ENCODE peak calls at places on chromosomes 7 and 10, in eight cellular contexts. One of them, this sample, is unnamed.

GRCh38 chr7:30135551-30136271 is 925 bp downstream of the MTURN start:
- DNase-seq in fibroblast of lung: peak; percentile 76
- DNase-seq in upper lobe of left lung: peak; percentile 69
- DNase-seq in ovary: peak; percentile 80
- DNase-seq in IMR-90: peak; percentile 62
- DNase-seq in right cardiac atrium: peak; percentile 87
- DNase-seq in uterus: peak; percentile 58
- DNase-seq in GM23338: peak; percentile 58
- DNase-seq in this sample: peak; percentile 67

GRCh38 chr7:132655071-132655761 is 78.9 kb upstream of the PLXNA4 start:
- DNase-seq in uterus: peak; percentile 21
- DNase-seq in upper lobe of left lung: peak; percentile 56
- DNase-seq in IMR-90: no peak
- DNase-seq in fibroblast of lung: peak; percentile 5
- DNase-seq in ovary: no peak
- DNase-seq in right cardiac atrium: peak; percentile 67
- DNase-seq in GM23338: peak; percentile 62
- DNase-seq in this sample: no peak

GRCh38 chr7:129664029-129665012 is 52.8 kb downstream of the NRF1 start:
- DNase-seq in right cardiac atrium: no peak
- DNase-seq in ovary: no peak
- DNase-seq in upper lobe of left lung: no peak
- DNase-seq in uterus: no peak
- DNase-seq in fibroblast of lung: peak; percentile 84
- DNase-seq in GM23338: peak; percentile 66
- DNase-seq in IMR-90: peak; percentile 83
- DNase-seq in this sample: peak; percentile 58

GRCh38 chr10:133336131-133337078 is at the start of gene CALY:
- DNase-seq in fibroblast of lung: no peak
- DNase-seq in GM23338: peak; percentile 82
- DNase-seq in IMR-90: no peak
- DNase-seq in uterus: no peak
- DNase-seq in right cardiac atrium: peak; percentile 73
- DNase-seq in upper lobe of left lung: peak; percentile 45
- DNase-seq in ovary: no peak
- DNase-seq in this sample: no peak

GRCh38 chr7:48009257-48009656 is 19.6 kb downstream of the SUN3 start:
- DNase-seq in ovary: no peak
- DNase-seq in right cardiac atrium: no peak
- DNase-seq in upper lobe of left lung: no peak
- DNase-seq in GM23338: peak; percentile 27
- DNase-seq in uterus: no peak
- DNase-seq in IMR-90: no peak
- DNase-seq in fibroblast of lung: no peak
- DNase-seq in this sample: no peak

GRCh38 chr10:91149550-91149949 is 70.9 kb upstream of the PCGF5 start:
- DNase-seq in IMR-90: no peak
- DNase-seq in ovary: no peak
- DNase-seq in uterus: no peak
- DNase-seq in upper lobe of left lung: no peak
- DNase-seq in right cardiac atrium: no peak
- DNase-seq in fibroblast of lung: no peak
- DNase-seq in GM23338: no peak
- DNase-seq in this sample: no peak

GRCh38 chr10:21172774-21173432 is 275.8 kb upstream of the NEBL start:
- DNase-seq in upper lobe of left lung: peak; percentile 24
- DNase-seq in ovary: peak; percentile 24
- DNase-seq in GM23338: peak; percentile 61
- DNase-seq in fibroblast of lung: no peak
- DNase-seq in right cardiac atrium: peak; percentile 57
- DNase-seq in IMR-90: no peak
- DNase-seq in uterus: no peak
- DNase-seq in this sample: no peak

GRCh38 chr10:58431903-58432302 is 46.7 kb downstream of the TFAM start:
- DNase-seq in fibroblast of lung: peak; percentile 42
- DNase-seq in ovary: no peak
- DNase-seq in IMR-90: peak; percentile 43
- DNase-seq in upper lobe of left lung: no peak
- DNase-seq in right cardiac atrium: no peak
- DNase-seq in uterus: no peak
- DNase-seq in GM23338: no peak
- DNase-seq in this sample: no peak

GRCh38 chr10:71864861-71865473 is 13.9 kb upstream of the PSAP start:
- DNase-seq in upper lobe of left lung: no peak
- DNase-seq in fibroblast of lung: peak; percentile 72
- DNase-seq in right cardiac atrium: no peak
- DNase-seq in IMR-90: peak; percentile 83
- DNase-seq in uterus: no peak
- DNase-seq in ovary: no peak
- DNase-seq in GM23338: no peak
- DNase-seq in this sample: no peak

GRCh38 chr10:3099291-3100092 is 32.1 kb downstream of the PFKP start:
- DNase-seq in upper lobe of left lung: peak; percentile 64
- DNase-seq in ovary: no peak
- DNase-seq in uterus: no peak
- DNase-seq in fibroblast of lung: peak; percentile 91
- DNase-seq in GM23338: no peak
- DNase-seq in IMR-90: peak; percentile 85
- DNase-seq in right cardiac atrium: no peak
- DNase-seq in this sample: peak; percentile 37

GRCh38 chr10:75140246-75140645 is 28.8 kb downstream of the SAMD8 start:
- DNase-seq in GM23338: no peak
- DNase-seq in fibroblast of lung: no peak
- DNase-seq in IMR-90: no peak
- DNase-seq in right cardiac atrium: no peak
- DNase-seq in uterus: no peak
- DNase-seq in ovary: no peak
- DNase-seq in upper lobe of left lung: no peak
- DNase-seq in this sample: no peak

GRCh38 chr7:153457796-153458195 is 594.4 kb upstream of the DPP6 start:
- DNase-seq in ovary: no peak
- DNase-seq in fibroblast of lung: no peak
- DNase-seq in GM23338: no peak
- DNase-seq in uterus: peak; percentile 51
- DNase-seq in right cardiac atrium: no peak
- DNase-seq in IMR-90: no peak
- DNase-seq in upper lobe of left lung: no peak
- DNase-seq in this sample: peak; percentile 1
- H3K4me1 ChIP-seq in ovary: no peaks in the 10 kb centered on the region
- H3K4me1 ChIP-seq in fibroblast of lung: no peaks in the 10 kb centered on the region
- H3K4me1 ChIP-seq in GM23338: no peaks in the 10 kb centered on the region
- H3K4me1 ChIP-seq in uterus: no peaks in the 10 kb centered on the region
- H3K4me1 ChIP-seq in right cardiac atrium: no peaks in the 10 kb centered on the region
- H3K4me1 ChIP-seq in IMR-90: no peaks in the 10 kb centered on the region
- H3K4me1 ChIP-seq in upper lobe of left lung: no peaks in the 10 kb centered on the region
- H3K4me1 ChIP-seq in this sample: no peaks in the 10 kb centered on the region

GRCh38 chr10:49691588-49691987 is 12.1 kb downstream of the C10orf53 start:
- DNase-seq in IMR-90: no peak
- DNase-seq in right cardiac atrium: no peak
- DNase-seq in ovary: no peak
- DNase-seq in fibroblast of lung: no peak
- DNase-seq in GM23338: no peak
- DNase-seq in upper lobe of left lung: no peak
- DNase-seq in uterus: no peak
- DNase-seq in this sample: no peak
- H3K27me3 ChIP-seq in IMR-90: peaks cover 42% of the 10 kb centered on the region
- H3K27me3 ChIP-seq in right cardiac atrium: no peaks in the 10 kb centered on the region
- H3K27me3 ChIP-seq in ovary: no peaks in the 10 kb centered on the region
- H3K27me3 ChIP-seq in fibroblast of lung: peaks cover 34% of the 10 kb centered on the region
- H3K27me3 ChIP-seq in GM23338: peaks cover 97% of the 10 kb centered on the region
- H3K27me3 ChIP-seq in upper lobe of left lung: no peaks in the 10 kb centered on the region
- H3K27me3 ChIP-seq in uterus: no peaks in the 10 kb centered on the region
- H3K27me3 ChIP-seq in this sample: peaks cover 85% of the 10 kb centered on the region

GRCh38 chr10:108208038-108208437 is 1043.5 kb upstream of the SORCS1 start:
- DNase-seq in upper lobe of left lung: no peak
- DNase-seq in IMR-90: no peak
- DNase-seq in GM23338: no peak
- DNase-seq in ovary: no peak
- DNase-seq in fibroblast of lung: no peak
- DNase-seq in right cardiac atrium: no peak
- DNase-seq in uterus: no peak
- DNase-seq in this sample: no peak
- H3K4me1 ChIP-seq in upper lobe of left lung: no peaks in the 10 kb centered on the region
- H3K4me1 ChIP-seq in IMR-90: no peaks in the 10 kb centered on the region
- H3K4me1 ChIP-seq in GM23338: no peaks in the 10 kb centered on the region
- H3K4me1 ChIP-seq in ovary: no peaks in the 10 kb centered on the region
- H3K4me1 ChIP-seq in fibroblast of lung: no peaks in the 10 kb centered on the region
- H3K4me1 ChIP-seq in right cardiac atrium: no peaks in the 10 kb centered on the region
- H3K4me1 ChIP-seq in uterus: no peaks in the 10 kb centered on the region
- H3K4me1 ChIP-seq in this sample: no peaks in the 10 kb centered on the region

GRCh38 chr7:156194813-156195212 is 382.6 kb upstream of the SHH start:
- DNase-seq in fibroblast of lung: no peak
- DNase-seq in uterus: no peak
- DNase-seq in ovary: no peak
- DNase-seq in GM23338: no peak
- DNase-seq in right cardiac atrium: no peak
- DNase-seq in upper lobe of left lung: no peak
- DNase-seq in IMR-90: no peak
- DNase-seq in this sample: no peak
- H3K27me3 ChIP-seq in fibroblast of lung: no peaks in the 10 kb centered on the region
- H3K27me3 ChIP-seq in uterus: no peaks in the 10 kb centered on the region
- H3K27me3 ChIP-seq in ovary: no peaks in the 10 kb centered on the region
- H3K27me3 ChIP-seq in GM23338: no peaks in the 10 kb centered on the region
- H3K27me3 ChIP-seq in right cardiac atrium: no peaks in the 10 kb centered on the region
- H3K27me3 ChIP-seq in upper lobe of left lung: no peaks in the 10 kb centered on the region
- H3K27me3 ChIP-seq in IMR-90: no peaks in the 10 kb centered on the region
- H3K27me3 ChIP-seq in this sample: no peaks in the 10 kb centered on the region

DNA sequence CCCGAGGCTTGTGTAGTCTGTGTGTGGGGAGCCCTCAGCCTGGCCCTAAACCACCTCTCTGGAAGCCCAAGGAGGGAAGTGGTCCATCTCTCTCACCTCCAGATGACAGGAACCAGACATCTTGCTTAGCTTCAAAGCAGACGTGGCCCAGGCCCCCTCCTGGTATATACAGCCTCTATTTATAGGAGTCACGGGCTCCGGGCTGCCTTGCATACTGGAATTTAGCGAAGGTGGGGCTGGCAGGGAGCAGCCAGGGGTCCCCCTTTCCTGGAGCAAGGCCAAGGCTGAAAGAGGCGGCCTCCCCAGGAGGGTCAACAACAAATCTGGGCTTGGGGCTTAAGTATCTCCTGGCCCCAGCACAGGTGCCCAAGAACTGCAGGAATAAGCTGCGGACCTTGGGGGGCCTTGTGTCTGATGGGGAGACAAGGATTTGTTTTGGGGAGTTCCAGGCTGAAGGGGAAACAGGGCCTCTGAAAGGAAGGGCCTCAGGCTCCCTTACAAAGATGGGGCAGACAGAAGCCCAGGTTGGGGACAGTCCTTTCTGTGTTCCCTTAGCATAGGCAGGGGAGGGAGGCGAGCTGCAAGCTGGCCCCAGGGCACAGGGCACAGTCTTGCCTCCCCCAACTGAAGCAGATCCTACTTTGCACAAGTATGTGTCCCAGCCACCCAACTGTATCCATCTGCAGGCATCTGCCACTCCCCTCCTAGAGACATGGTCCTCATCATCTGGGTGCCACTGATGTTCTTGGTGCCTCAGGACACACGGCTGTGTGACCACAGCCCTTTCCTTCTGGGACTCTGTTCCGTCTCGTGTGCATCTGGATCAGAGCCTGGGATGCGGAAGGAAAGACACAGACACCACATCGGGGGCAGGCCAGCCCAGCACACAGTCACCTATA is 11.9 kb downstream of the ZCCHC24 start:
- DNase-seq in upper lobe of left lung: no peak
- DNase-seq in fibroblast of lung: no peak
- DNase-seq in ovary: peak; percentile 43
- DNase-seq in right cardiac atrium: no peak
- DNase-seq in uterus: peak; percentile 45
- DNase-seq in GM23338: no peak
- DNase-seq in IMR-90: no peak
- DNase-seq in this sample: no peak
- H3K4me1 ChIP-seq in upper lobe of left lung: peaks cover 24% of the 10 kb centered on the region
- H3K4me1 ChIP-seq in fibroblast of lung: peaks cover 67% of the 10 kb centered on the region
- H3K4me1 ChIP-seq in ovary: peaks cover 55% of the 10 kb centered on the region
- H3K4me1 ChIP-seq in right cardiac atrium: peaks cover 49% of the 10 kb centered on the region
- H3K4me1 ChIP-seq in uterus: peaks cover 45% of the 10 kb centered on the region
- H3K4me1 ChIP-seq in GM23338: no peaks in the 10 kb centered on the region
- H3K4me1 ChIP-seq in IMR-90: peaks cover 74% of the 10 kb centered on the region
- H3K4me1 ChIP-seq in this sample: peaks cover 7% of the 10 kb centered on the region

DNA sequence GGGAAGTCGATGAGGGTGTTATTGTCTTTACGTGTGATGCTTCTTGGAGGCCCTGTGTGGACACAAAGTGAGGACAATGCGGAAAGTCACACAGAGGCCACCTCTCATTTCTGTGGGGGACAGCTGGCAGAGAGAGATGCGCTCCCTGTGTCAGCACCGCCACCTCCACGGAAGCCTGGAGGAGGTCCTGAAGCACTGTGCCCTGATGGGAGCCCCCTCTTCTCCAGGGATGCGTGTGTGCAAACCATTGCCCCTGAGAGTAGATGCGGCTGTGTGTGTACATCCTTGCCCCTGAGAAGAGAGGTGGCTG is 2.0 kb downstream of the PTPRE start:
- DNase-seq in fibroblast of lung: no peak
- DNase-seq in uterus: no peak
- DNase-seq in upper lobe of left lung: no peak
- DNase-seq in GM23338: no peak
- DNase-seq in ovary: no peak
- DNase-seq in IMR-90: no peak
- DNase-seq in right cardiac atrium: no peak
- DNase-seq in this sample: no peak
- H3K27me3 ChIP-seq in fibroblast of lung: no peaks in the 10 kb centered on the region
- H3K27me3 ChIP-seq in uterus: no peaks in the 10 kb centered on the region
- H3K27me3 ChIP-seq in upper lobe of left lung: no peaks in the 10 kb centered on the region
- H3K27me3 ChIP-seq in GM23338: peaks cover 9% of the 10 kb centered on the region
- H3K27me3 ChIP-seq in ovary: no peaks in the 10 kb centered on the region
- H3K27me3 ChIP-seq in IMR-90: peaks cover 3% of the 10 kb centered on the region
- H3K27me3 ChIP-seq in right cardiac atrium: no peaks in the 10 kb centered on the region
- H3K27me3 ChIP-seq in this sample: peaks cover 28% of the 10 kb centered on the region

GRCh38 chr10:112767156-112767555 is 182.9 kb upstream of the TCF7L2 start:
- DNase-seq in right cardiac atrium: no peak
- DNase-seq in ovary: no peak
- DNase-seq in upper lobe of left lung: no peak
- DNase-seq in uterus: no peak
- DNase-seq in GM23338: peak; percentile 17
- DNase-seq in fibroblast of lung: no peak
- DNase-seq in IMR-90: peak; percentile 44
- DNase-seq in this sample: no peak
- H3K4me1 ChIP-seq in right cardiac atrium: no peaks in the 10 kb centered on the region
- H3K4me1 ChIP-seq in ovary: no peaks in the 10 kb centered on the region
- H3K4me1 ChIP-seq in upper lobe of left lung: no peaks in the 10 kb centered on the region
- H3K4me1 ChIP-seq in uterus: no peaks in the 10 kb centered on the region
- H3K4me1 ChIP-seq in GM23338: peaks cover 29% of the 10 kb centered on the region
- H3K4me1 ChIP-seq in fibroblast of lung: no peaks in the 10 kb centered on the region
- H3K4me1 ChIP-seq in IMR-90: peaks cover 5% of the 10 kb centered on the region
- H3K4me1 ChIP-seq in this sample: no peaks in the 10 kb centered on the region

This sample was measured in foreskin keratinocyte.